ENCODE peak calls at places on chromosomes 11 and 22, in nine cellular contexts. One of them, this sample, is unnamed.

GRCh38 chr11:124174001-124174400 is 9.1 kb upstream of the OR10D3 start:
- DNase-seq in HL-60: no peak
- DNase-seq in tibial artery: no peak
- DNase-seq in esophagus squamous epithelium: no peak
- DNase-seq in pancreas: no peak
- DNase-seq in heart right ventricle: no peak
- DNase-seq in AG04450: peak; percentile 24
- DNase-seq in left lung: no peak
- DNase-seq in psoas muscle: no peak
- DNase-seq in this sample: peak; percentile 57

GRCh38 chr11:8281266-8281665 is 17.6 kb upstream of the LMO1 start:
- DNase-seq in pancreas: no peak
- DNase-seq in HL-60: no peak
- DNase-seq in esophagus squamous epithelium: no peak
- DNase-seq in psoas muscle: no peak
- DNase-seq in left lung: no peak
- DNase-seq in heart right ventricle: no peak
- DNase-seq in tibial artery: peak; percentile 11
- DNase-seq in AG04450: no peak
- DNase-seq in this sample: no peak

GRCh38 chr11:71580057-71581003 is 2.3 kb downstream of the KRTAP5-11 start:
- DNase-seq in HL-60: peak; percentile 20
- DNase-seq in pancreas: peak; percentile 73
- DNase-seq in heart right ventricle: no peak
- DNase-seq in esophagus squamous epithelium: no peak
- DNase-seq in left lung: no peak
- DNase-seq in psoas muscle: no peak
- DNase-seq in tibial artery: no peak
- DNase-seq in AG04450: peak; percentile 32
- DNase-seq in this sample: peak; percentile 60

GRCh38 chr11:87213444-87213843 is 175.7 kb downstream of the TMEM135 start:
- DNase-seq in HL-60: no peak
- DNase-seq in AG04450: no peak
- DNase-seq in esophagus squamous epithelium: no peak
- DNase-seq in heart right ventricle: no peak
- DNase-seq in tibial artery: no peak
- DNase-seq in left lung: no peak
- DNase-seq in psoas muscle: no peak
- DNase-seq in pancreas: no peak
- DNase-seq in this sample: no peak

GRCh38 chr22:29062286-29062949 is 787 bp upstream of the C22orf31 start:
- DNase-seq in tibial artery: no peak
- DNase-seq in esophagus squamous epithelium: no peak
- DNase-seq in AG04450: no peak
- DNase-seq in heart right ventricle: no peak
- DNase-seq in left lung: no peak
- DNase-seq in psoas muscle: no peak
- DNase-seq in HL-60: no peak
- DNase-seq in pancreas: no peak
- DNase-seq in this sample: peak; percentile 35

GRCh38 chr11:79617561-79617960 is 176.7 kb upstream of the TENM4 start:
- DNase-seq in AG04450: no peak
- DNase-seq in psoas muscle: no peak
- DNase-seq in pancreas: no peak
- DNase-seq in HL-60: no peak
- DNase-seq in esophagus squamous epithelium: no peak
- DNase-seq in tibial artery: no peak
- DNase-seq in heart right ventricle: no peak
- DNase-seq in left lung: no peak
- DNase-seq in this sample: no peak

GRCh38 chr11:12540913-12541587 is 133.2 kb upstream of the TEAD1 start:
- DNase-seq in pancreas: no peak
- DNase-seq in AG04450: peak; percentile 87
- DNase-seq in HL-60: no peak
- DNase-seq in tibial artery: peak; percentile 69
- DNase-seq in psoas muscle: no peak
- DNase-seq in left lung: no peak
- DNase-seq in heart right ventricle: no peak
- DNase-seq in esophagus squamous epithelium: no peak
- DNase-seq in this sample: peak; percentile 89

GRCh38 chr11:8671242-8671641 is 11.2 kb downstream of the TRIM66 start:
- DNase-seq in heart right ventricle: peak; percentile 17
- DNase-seq in esophagus squamous epithelium: no peak
- DNase-seq in pancreas: no peak
- DNase-seq in psoas muscle: peak; percentile 55
- DNase-seq in HL-60: no peak
- DNase-seq in tibial artery: peak; percentile 75
- DNase-seq in AG04450: peak; percentile 86
- DNase-seq in left lung: no peak
- DNase-seq in this sample: peak; percentile 94

GRCh38 chr22:27022256-27022655 is 364.9 kb downstream of the MIAT start:
- DNase-seq in heart right ventricle: no peak
- DNase-seq in AG04450: no peak
- DNase-seq in psoas muscle: no peak
- DNase-seq in left lung: no peak
- DNase-seq in pancreas: no peak
- DNase-seq in tibial artery: no peak
- DNase-seq in HL-60: no peak
- DNase-seq in esophagus squamous epithelium: no peak
- DNase-seq in this sample: no peak

GRCh38 chr11:120212926-120213325 is 2.1 kb downstream of the OAF start:
- DNase-seq in AG04450: no peak
- DNase-seq in tibial artery: no peak
- DNase-seq in heart right ventricle: no peak
- DNase-seq in HL-60: no peak
- DNase-seq in left lung: no peak
- DNase-seq in pancreas: no peak
- DNase-seq in psoas muscle: no peak
- DNase-seq in esophagus squamous epithelium: no peak
- DNase-seq in this sample: peak; percentile 21

GRCh38 chr11:86952933-86953637 is 2.1 kb downstream of the FZD4 start:
- DNase-seq in HL-60: no peak
- DNase-seq in tibial artery: no peak
- DNase-seq in pancreas: no peak
- DNase-seq in heart right ventricle: no peak
- DNase-seq in esophagus squamous epithelium: no peak
- DNase-seq in left lung: no peak
- DNase-seq in psoas muscle: no peak
- DNase-seq in AG04450: no peak
- DNase-seq in this sample: peak; percentile 50

GRCh38 chr11:25593221-25593620 is 738.7 kb upstream of the ANO3 start:
- DNase-seq in tibial artery: no peak
- DNase-seq in HL-60: no peak
- DNase-seq in AG04450: no peak
- DNase-seq in heart right ventricle: no peak
- DNase-seq in esophagus squamous epithelium: no peak
- DNase-seq in pancreas: no peak
- DNase-seq in left lung: no peak
- DNase-seq in psoas muscle: no peak
- DNase-seq in this sample: no peak

GRCh38 chr11:33531743-33532181 is 168.9 kb downstream of the C11orf91 start:
- DNase-seq in pancreas: no peak
- DNase-seq in esophagus squamous epithelium: no peak
- DNase-seq in HL-60: no peak
- DNase-seq in left lung: no peak
- DNase-seq in tibial artery: no peak
- DNase-seq in AG04450: peak; percentile 37
- DNase-seq in heart right ventricle: no peak
- DNase-seq in psoas muscle: peak; percentile 76
- DNase-seq in this sample: no peak

GRCh38 chr11:18229501-18229900 is 7.1 kb downstream of the SAA4 start:
- DNase-seq in HL-60: peak; percentile 8
- DNase-seq in left lung: no peak
- DNase-seq in esophagus squamous epithelium: no peak
- DNase-seq in psoas muscle: no peak
- DNase-seq in tibial artery: no peak
- DNase-seq in AG04450: no peak
- DNase-seq in pancreas: no peak
- DNase-seq in heart right ventricle: no peak
- DNase-seq in this sample: no peak

GRCh38 chr11:76592961-76593360 is 77.6 kb downstream of the LRRC32 start:
- DNase-seq in psoas muscle: no peak
- DNase-seq in AG04450: no peak
- DNase-seq in esophagus squamous epithelium: no peak
- DNase-seq in tibial artery: no peak
- DNase-seq in heart right ventricle: no peak
- DNase-seq in left lung: no peak
- DNase-seq in HL-60: no peak
- DNase-seq in pancreas: no peak
- DNase-seq in this sample: no peak
- H3K27ac ChIP-seq in psoas muscle: no peak overlapping the region
- H3K27ac ChIP-seq in AG04450: no peak overlapping the region
- H3K27ac ChIP-seq in esophagus squamous epithelium: no peak overlapping the region
- H3K27ac ChIP-seq in tibial artery: no peak overlapping the region
- H3K27ac ChIP-seq in heart right ventricle: no peak overlapping the region
- H3K27ac ChIP-seq in left lung: no peak overlapping the region
- H3K27ac ChIP-seq in HL-60: no peak overlapping the region
- H3K27ac ChIP-seq in pancreas: no peak overlapping the region
- H3K27ac ChIP-seq in this sample: no peak overlapping the region

DNA sequence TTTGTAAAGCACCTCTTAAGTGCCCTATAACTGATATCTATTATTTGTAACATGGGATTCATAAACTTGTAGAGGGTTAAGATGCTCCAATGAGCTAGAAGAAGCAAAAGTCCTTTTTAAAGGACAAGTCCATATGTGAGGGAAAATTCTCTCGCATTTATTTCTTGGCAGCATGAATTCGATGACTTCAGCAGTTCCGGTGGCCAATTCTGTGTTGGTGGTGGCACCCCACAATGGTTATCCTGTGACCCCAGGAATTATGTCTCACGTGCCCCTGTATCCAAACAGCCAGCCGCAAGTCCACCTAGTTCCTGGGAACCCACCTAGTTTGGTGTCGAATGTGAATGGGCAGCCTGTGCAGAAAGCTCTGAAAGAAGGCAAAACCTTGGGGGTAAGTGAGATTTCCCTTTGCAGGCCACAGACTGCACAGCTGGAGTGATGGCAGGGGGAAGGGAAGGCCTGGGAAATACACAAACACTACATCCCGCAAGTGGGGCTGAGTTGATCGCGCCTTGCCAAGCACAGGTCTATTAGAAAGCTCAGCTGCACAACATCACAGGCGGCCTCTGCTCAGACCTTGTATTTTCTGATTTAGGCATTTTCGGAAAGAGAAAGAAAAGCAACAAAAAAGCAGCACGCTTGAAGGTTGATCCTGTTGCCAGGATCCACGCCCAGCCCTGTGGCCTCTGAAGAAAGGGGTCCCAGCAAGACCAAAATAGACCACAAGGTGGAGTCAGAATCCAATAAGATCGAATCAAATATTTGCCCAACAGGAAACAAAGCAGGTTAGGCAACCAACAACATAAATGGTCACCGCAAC is 1.5 kb downstream of the MS4A8 start:
- DNase-seq in tibial artery: no peak
- DNase-seq in HL-60: no peak
- DNase-seq in left lung: no peak
- DNase-seq in psoas muscle: no peak
- DNase-seq in esophagus squamous epithelium: no peak
- DNase-seq in AG04450: no peak
- DNase-seq in pancreas: peak; percentile 50
- DNase-seq in heart right ventricle: no peak
- DNase-seq in this sample: peak; percentile 7
- TF ChIP-seq CTCF in tibial artery: no peak
- TF ChIP-seq CTCF in HL-60: no peak
- TF ChIP-seq CTCF in left lung: peak; percentile 13
- TF ChIP-seq CTCF in psoas muscle: no peak
- TF ChIP-seq CTCF in esophagus squamous epithelium: no peak
- TF ChIP-seq CTCF in AG04450: peak; percentile 17
- TF ChIP-seq CTCF in pancreas: peak; percentile 23
- TF ChIP-seq CTCF in heart right ventricle: no peak
- TF ChIP-seq CTCF in this sample: peak; percentile 28

DNA sequence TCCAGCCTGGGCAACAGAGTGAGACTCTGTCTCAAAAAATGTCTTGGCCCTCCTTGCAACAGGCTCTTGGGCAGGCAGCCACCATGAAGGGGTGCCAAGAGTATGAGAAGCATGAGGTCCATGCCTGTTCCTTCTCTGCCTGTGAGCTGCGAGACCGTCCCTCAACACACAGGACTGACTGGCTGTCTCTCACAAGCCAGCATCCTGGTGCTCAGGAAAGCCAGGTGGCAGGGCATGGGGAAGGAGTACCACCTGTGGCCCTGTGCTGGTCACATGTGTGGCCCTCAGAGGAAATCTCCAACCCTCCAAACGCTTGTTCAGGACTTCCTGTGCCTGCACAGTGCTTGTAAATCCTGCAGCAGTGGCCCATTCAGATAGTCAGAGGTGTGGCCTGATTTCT is 83.2 kb downstream of the ATXN10 start:
- DNase-seq in HL-60: no peak
- DNase-seq in esophagus squamous epithelium: no peak
- DNase-seq in AG04450: no peak
- DNase-seq in pancreas: no peak
- DNase-seq in psoas muscle: peak; percentile 56
- DNase-seq in heart right ventricle: no peak
- DNase-seq in tibial artery: no peak
- DNase-seq in left lung: no peak
- DNase-seq in this sample: no peak
- H3K27ac ChIP-seq in HL-60: no peak overlapping the region
- H3K27ac ChIP-seq in esophagus squamous epithelium: no peak overlapping the region
- H3K27ac ChIP-seq in AG04450: no peak overlapping the region
- H3K27ac ChIP-seq in pancreas: no peak overlapping the region
- H3K27ac ChIP-seq in psoas muscle: no peak overlapping the region
- H3K27ac ChIP-seq in heart right ventricle: no peak overlapping the region
- H3K27ac ChIP-seq in tibial artery: no peak overlapping the region
- H3K27ac ChIP-seq in left lung: no peak overlapping the region
- H3K27ac ChIP-seq in this sample: no peak overlapping the region

DNA sequence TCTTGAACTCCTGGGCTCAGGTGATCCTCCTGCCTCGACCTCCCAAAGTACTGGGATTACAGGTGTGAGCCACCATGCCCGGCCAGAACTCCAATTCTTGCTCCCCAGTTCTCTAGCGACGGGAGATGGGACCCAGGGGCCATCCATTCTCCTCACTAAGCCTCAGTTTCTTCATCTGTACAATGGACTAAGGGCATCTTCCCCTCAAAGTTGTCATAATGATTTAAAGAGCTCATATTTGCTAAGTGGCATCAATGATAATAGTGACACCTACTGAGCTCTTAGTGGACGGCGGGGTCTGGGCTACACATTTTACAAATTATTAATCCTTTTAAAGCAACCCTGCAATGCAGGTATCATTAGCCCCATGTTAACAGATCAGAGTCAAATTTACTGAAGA is 34.5 kb downstream of the KIAA0930 start:
- DNase-seq in esophagus squamous epithelium: no peak
- DNase-seq in left lung: no peak
- DNase-seq in AG04450: no peak
- DNase-seq in psoas muscle: no peak
- DNase-seq in heart right ventricle: no peak
- DNase-seq in tibial artery: no peak
- DNase-seq in HL-60: no peak
- DNase-seq in pancreas: no peak
- DNase-seq in this sample: no peak
- TF ChIP-seq CTCF in esophagus squamous epithelium: no peak
- TF ChIP-seq CTCF in left lung: no peak
- TF ChIP-seq CTCF in AG04450: no peak
- TF ChIP-seq CTCF in psoas muscle: no peak
- TF ChIP-seq CTCF in heart right ventricle: no peak
- TF ChIP-seq CTCF in tibial artery: no peak
- TF ChIP-seq CTCF in HL-60: no peak
- TF ChIP-seq CTCF in pancreas: no peak
- TF ChIP-seq CTCF in this sample: no peak

GRCh38 chr11:65435330-65435931 is 12.8 kb downstream of the NEAT1 start:
- DNase-seq in pancreas: no peak
- DNase-seq in esophagus squamous epithelium: no peak
- DNase-seq in left lung: no peak
- DNase-seq in tibial artery: peak; percentile 64
- DNase-seq in AG04450: no peak
- DNase-seq in heart right ventricle: no peak
- DNase-seq in HL-60: no peak
- DNase-seq in psoas muscle: peak; percentile 50
- DNase-seq in this sample: no peak
- H3K27ac ChIP-seq in pancreas: peak overlapping the region; percentile 7
- H3K27ac ChIP-seq in esophagus squamous epithelium: peak overlapping the region; percentile 34
- H3K27ac ChIP-seq in left lung: peak overlapping the region; percentile 58
- H3K27ac ChIP-seq in tibial artery: peak overlapping the region; percentile 49
- H3K27ac ChIP-seq in AG04450: no peak overlapping the region
- H3K27ac ChIP-seq in heart right ventricle: peak overlapping the region; percentile 56
- H3K27ac ChIP-seq in HL-60: no peak overlapping the region
- H3K27ac ChIP-seq in psoas muscle: peak overlapping the region; percentile 100
- H3K27ac ChIP-seq in this sample: no peak overlapping the region